ENCODE peak calls at places on chromosome 13, in ten cellular contexts. G is tibial nerve, H is IMR-90, I is sigmoid colon, F is breast epithelium, O is lower leg skin, Q is Peyer's patch, C is ovary, B is transverse colon, K is HCT116. S is an unnamed sample.

GRCh38 chr13:27375686-27376326 is 48.6 kb upstream of the GTF3A start:
- DNase-seq in Q (peak), O (no peak), B (peak), C (peak), F (no peak), K (peak), G (no peak), H (peak), I (peak), S (peak)

GRCh38 chr13:76522083-76522755 is 364.0 kb downstream of the KCTD12 start:
- DNase-seq in C (no peak), G (no peak), I (no peak), Q (no peak), O (no peak), B (no peak), K (no peak), F (no peak), H (peak), S (no peak)

GRCh38 chr13:79799466-79799865 is 318.5 kb downstream of the NDFIP2 start:
- DNase-seq in K (no peak), B (no peak), Q (no peak), I (no peak), F (no peak), C (no peak), H (no peak), G (no peak), O (no peak), S (no peak)

GRCh38 chr13:28864544-28864943 is 44.4 kb downstream of the MTUS2 start:
- DNase-seq in C (no peak), B (no peak), H (no peak), G (no peak), O (no peak), Q (no peak), F (no peak), I (no peak), K (no peak), S (no peak)

GRCh38 chr13:72959643-72960042 is 99.2 kb upstream of the KLF5 start:
- DNase-seq in I (no peak), Q (no peak), F (no peak), O (no peak), G (no peak), H (peak), K (no peak), C (no peak), B (no peak), S (no peak)

GRCh38 chr13:39105110-39105509 is 66.9 kb downstream of the NHLRC3 start:
- DNase-seq in C (no peak), K (no peak), B (no peak), Q (no peak), O (no peak), H (no peak), G (no peak), F (no peak), I (no peak), S (no peak)

GRCh38 chr13:75715598-75716523 is 79.7 kb downstream of the LMO7 start:
- DNase-seq in Q (no peak), G (no peak), H (no peak), O (no peak), K (no peak), B (no peak), I (no peak), F (no peak), C (no peak), S (no peak)

GRCh38 chr13:95403349-95404140 is 102.3 kb upstream of the ABCC4 start:
- DNase-seq in B (no peak), Q (no peak), O (no peak), C (peak), K (no peak), G (no peak), F (no peak), I (no peak), H (no peak), S (no peak)

GRCh38 chr13:96819375-96819774 is 174.9 kb downstream of the OXGR1 start:
- DNase-seq in F (no peak), C (no peak), H (no peak), Q (no peak), B (no peak), I (no peak), O (no peak), G (no peak), K (no peak), S (no peak)

GRCh38 chr13:53206455-53206854 is 177.8 kb downstream of the OLFM4 start:
- DNase-seq in O (no peak), Q (no peak), G (no peak), K (no peak), C (no peak), I (no peak), B (no peak), H (no peak), F (no peak), S (no peak)

GRCh38 chr13:33401238-33401637 is 115.7 kb upstream of the STARD13 start:
- DNase-seq in Q (no peak), O (no peak), G (no peak), K (no peak), F (peak), C (no peak), H (no peak), I (peak), B (peak), S (peak)

GRCh38 chr13:76745246-76746200 is 140.7 kb downstream of the KCTD12 start:
- DNase-seq in K (no peak), Q (no peak), F (no peak), O (no peak), G (no peak), I (no peak), H (no peak), C (no peak), B (no peak), S (no peak)

GRCh38 chr13:39531646-39532045 is 71.3 kb downstream of the LHFPL6 start:
- DNase-seq in G (no peak), F (no peak), H (peak), O (no peak), Q (no peak), B (no peak), K (no peak), C (no peak), I (no peak), S (no peak)

GRCh38 chr13:101706651-101707050 is 254.2 kb downstream of the ITGBL1 start:
- DNase-seq in I (no peak), K (no peak), Q (no peak), O (peak), H (peak), G (no peak), F (peak), C (no peak), B (peak), S (no peak)

GRCh38 chr13:83798731-83799130 is 83.5 kb downstream of the SLITRK1 start:
- DNase-seq in K (no peak), G (no peak), Q (no peak), O (no peak), B (no peak), I (no peak), H (peak), F (no peak), C (no peak), S (no peak)

GRCh38 chr13:39415003-39415402 is 188.0 kb downstream of the LHFPL6 start:
- DNase-seq in G (no peak), C (peak), B (no peak), I (peak), K (no peak), F (peak), O (peak), Q (no peak), H (no peak), S (no peak)

GRCh38 chr13:98994896-98995295 is 17.0 kb upstream of the DOCK9 start:
- DNase-seq in B (no peak), K (no peak), Q (no peak), F (no peak), H (no peak), I (no peak), G (no peak), O (no peak), C (no peak), S (no peak)

GRCh38 chr13:43132228-43132627 is 108.8 kb downstream of the DNAJC15 start:
- DNase-seq in H (peak), Q (no peak), G (no peak), O (no peak), K (peak), I (no peak), B (peak), F (no peak), C (no peak), S (peak)

GRCh38 chr13:36530050-36530789 is 97.9 kb downstream of the CCNA1 start:
- DNase-seq in I (no peak), O (peak), Q (no peak), B (no peak), H (no peak), K (no peak), F (peak), C (no peak), G (no peak), S (no peak)

GRCh38 chr13:38417727-38418126 is 68.1 kb downstream of the UFM1 start:
- DNase-seq in C (no peak), O (no peak), I (no peak), Q (no peak), F (no peak), G (no peak), B (no peak), H (peak), K (no peak), S (no peak)

GRCh38 chr13:99931462-99931861 is 40.1 kb downstream of the ZIC5 start:
- DNase-seq in B (no peak), C (no peak), I (no peak), H (no peak), K (no peak), Q (no peak), G (no peak), F (no peak), O (no peak), S (no peak)

GRCh38 chr13:98484289-98485219 is 92.4 kb downstream of the STK24 start:
- DNase-seq in H (peak), C (no peak), K (peak), Q (peak), O (peak), B (peak), F (peak), I (peak), G (no peak), S (peak)

GRCh38 chr13:68748038-68748437 is 1359.6 kb upstream of the ATXN8OS start:
- DNase-seq in F (no peak), B (no peak), K (peak), C (no peak), O (no peak), I (no peak), G (no peak), Q (no peak), H (no peak), S (no peak)

GRCh38 chr13:114226088-114226487 is 8.6 kb upstream of the CDC16 start:
- DNase-seq in H (no peak), G (no peak), I (no peak), Q (no peak), O (no peak), F (no peak), K (no peak), C (no peak), B (no peak), S (no peak)

GRCh38 chr13:43805071-43805468 is 18.3 kb upstream of the ENOX1 start:
- DNase-seq in B (no peak), H (peak), O (peak), I (no peak), K (peak), C (no peak), G (no peak), F (no peak), Q (no peak), S (no peak)

GRCh38 chr13:20263393-20264044 is 31.4 kb upstream of the GJB6 start:
- DNase-seq in O (no peak), G (no peak), Q (no peak), I (no peak), F (no peak), K (no peak), H (no peak), B (no peak), C (no peak), S (no peak)

GRCh38 chr13:20258208-20258962 is 26.3 kb upstream of the GJB6 start:
- DNase-seq in C (no peak), G (peak), Q (no peak), I (no peak), O (no peak), H (no peak), F (no peak), K (no peak), B (no peak), S (no peak)

GRCh38 chr13:20254076-20254475 is 22.0 kb upstream of the GJB6 start:
- DNase-seq in F (no peak), K (no peak), I (no peak), Q (no peak), G (no peak), H (no peak), B (no peak), O (no peak), C (no peak), S (no peak)

GRCh38 chr13:20264271-20265018 is 32.3 kb upstream of the GJB6 start:
- DNase-seq in I (no peak), H (no peak), G (no peak), F (no peak), C (no peak), K (no peak), O (no peak), B (no peak), Q (no peak), S (no peak)

DNA sequence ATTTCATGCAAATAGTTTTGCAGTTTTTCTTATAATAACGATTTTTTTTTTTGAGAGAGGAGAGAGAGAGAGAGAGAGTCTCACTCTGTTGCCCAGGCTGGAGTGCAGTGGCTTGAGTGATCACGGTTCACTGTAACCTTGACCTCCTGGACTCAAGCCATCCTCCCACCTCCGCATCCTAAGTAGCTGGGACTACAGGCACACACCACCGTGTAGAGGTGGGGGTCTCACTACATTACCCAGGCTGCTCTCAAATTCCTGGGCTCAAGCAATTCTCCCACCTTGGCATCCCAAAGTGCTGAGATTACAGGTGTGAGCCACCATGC is 26.8 kb upstream of the GJB6 start:
- DNase-seq in K (no peak), I (no peak), Q (no peak), G (no peak), H (no peak), C (no peak), F (no peak), O (no peak), B (no peak), S (no peak)
- H3K4me3 ChIP-seq in K (no peak), I (no peak), Q (no peak), G (no peak), H (no peak), C (no peak), F (no peak), O (no peak), B (no peak), S (no peak)

DNA sequence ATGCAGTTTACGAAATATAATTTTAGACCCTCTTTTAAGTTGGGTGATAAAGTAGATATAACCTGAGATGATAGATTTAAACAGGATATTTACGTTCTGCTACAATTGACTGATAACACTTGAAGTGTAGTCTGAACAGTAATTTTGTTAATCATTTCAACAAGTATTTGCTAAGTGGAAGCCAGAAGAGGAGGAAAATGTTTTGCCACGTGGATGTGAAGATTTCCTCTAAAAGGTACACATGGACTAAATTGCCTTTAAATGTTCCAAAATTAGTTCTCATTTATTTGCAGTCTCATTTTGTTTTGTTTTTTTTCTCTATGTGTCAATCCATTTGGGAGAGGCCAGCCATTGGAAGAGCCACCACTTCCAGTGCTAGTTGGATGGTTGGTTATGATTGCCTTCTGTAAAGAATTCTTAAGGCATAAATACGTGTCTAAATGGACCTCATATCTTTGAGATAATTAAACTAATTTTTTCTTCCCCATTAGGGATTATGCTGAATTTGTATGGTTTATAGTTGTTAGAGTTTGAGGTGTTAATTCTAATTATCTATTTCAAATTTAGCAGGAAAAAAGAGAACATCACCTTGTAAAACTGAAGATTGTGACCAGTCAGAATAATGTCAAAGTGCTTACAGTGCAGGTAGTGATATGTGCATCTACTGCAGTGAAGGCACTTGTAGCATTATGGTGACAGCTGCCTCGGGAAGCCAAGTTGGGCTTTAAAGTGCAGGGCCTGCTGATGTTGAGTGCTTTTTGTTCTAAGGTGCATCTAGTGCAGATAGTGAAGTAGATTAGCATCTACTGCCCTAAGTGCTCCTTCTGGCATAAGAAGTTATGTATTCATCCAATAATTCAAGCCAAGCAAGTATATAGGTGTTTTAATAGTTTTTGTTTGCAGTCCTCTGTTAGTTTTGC is 2.8 kb downstream of the MIR17HG start:
- DNase-seq in Q (no peak), O (no peak), H (no peak), F (no peak), G (no peak), K (no peak), B (no peak), C (no peak), I (no peak), S (no peak)
- TF ChIP-seq POLR2A in Q (no peak), O (no peak), H (no peak), F (no peak), G (no peak), K (no peak), B (no peak), C (no peak), I (no peak), S (no peak)

GRCh38 chr13:40564342-40564997 is 102.0 kb downstream of the FOXO1 start:
- DNase-seq in Q (no peak), G (no peak), B (no peak), I (no peak), K (no peak), F (no peak), H (no peak), C (no peak), O (no peak), S (no peak)
- H3K4me3 ChIP-seq in Q (no peak), G (no peak), B (no peak), I (no peak), K (no peak), F (no peak), H (no peak), C (no peak), O (no peak), S (no peak)

DNA sequence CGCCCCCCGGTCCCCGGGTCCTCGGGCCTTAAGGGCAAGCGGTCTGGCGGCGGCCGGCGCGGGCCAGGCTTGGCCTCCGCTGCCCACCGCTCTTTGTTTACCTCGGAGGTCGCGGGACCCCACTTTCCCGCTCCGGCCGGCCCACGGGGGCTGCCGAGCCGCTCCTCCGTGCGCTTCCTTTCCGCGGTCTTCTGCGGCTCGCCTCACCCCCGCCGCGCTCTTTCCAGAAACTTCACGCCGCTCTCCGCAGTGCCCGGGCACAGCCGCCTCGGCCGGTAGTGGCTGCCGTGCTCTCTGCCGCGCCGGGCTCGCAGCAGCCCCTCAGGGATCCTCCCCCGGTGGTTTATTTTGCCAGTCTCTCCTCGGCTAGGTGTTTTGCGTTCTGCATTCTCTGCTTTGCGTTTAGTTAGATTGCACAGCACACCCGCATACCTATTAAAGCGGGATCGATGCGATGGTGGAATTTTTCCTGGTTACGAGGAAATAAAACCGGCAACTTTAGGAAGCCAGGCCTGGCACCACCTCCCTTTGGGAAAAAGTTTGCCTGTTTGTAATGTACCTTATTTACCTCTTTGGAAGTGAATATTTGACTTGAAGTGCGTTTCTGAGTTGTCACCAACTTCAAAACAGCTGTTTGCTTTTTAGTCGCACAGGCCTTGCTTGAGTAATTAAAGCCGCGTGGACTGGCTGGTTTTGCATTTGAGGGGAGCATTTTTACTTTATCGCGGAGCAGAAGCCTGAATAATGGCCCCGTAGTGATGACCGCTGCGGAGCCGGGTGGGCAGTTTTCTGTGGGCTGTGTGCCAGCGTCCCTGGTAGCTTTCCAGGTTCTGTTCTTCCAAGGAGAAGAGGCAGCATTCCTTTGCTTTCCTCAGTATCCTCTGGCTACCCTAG is 787 bp downstream of the NAA16 start:
- DNase-seq in O (no peak), F (no peak), B (peak), C (peak), K (no peak), H (peak), Q (peak), I (peak), G (no peak), S (peak)
- TF ChIP-seq POLR2A in O (no peak), F (no peak), B (no peak), C (no peak), K (no peak), H (no peak), Q (no peak), I (no peak), G (no peak), S (no peak)

DNA sequence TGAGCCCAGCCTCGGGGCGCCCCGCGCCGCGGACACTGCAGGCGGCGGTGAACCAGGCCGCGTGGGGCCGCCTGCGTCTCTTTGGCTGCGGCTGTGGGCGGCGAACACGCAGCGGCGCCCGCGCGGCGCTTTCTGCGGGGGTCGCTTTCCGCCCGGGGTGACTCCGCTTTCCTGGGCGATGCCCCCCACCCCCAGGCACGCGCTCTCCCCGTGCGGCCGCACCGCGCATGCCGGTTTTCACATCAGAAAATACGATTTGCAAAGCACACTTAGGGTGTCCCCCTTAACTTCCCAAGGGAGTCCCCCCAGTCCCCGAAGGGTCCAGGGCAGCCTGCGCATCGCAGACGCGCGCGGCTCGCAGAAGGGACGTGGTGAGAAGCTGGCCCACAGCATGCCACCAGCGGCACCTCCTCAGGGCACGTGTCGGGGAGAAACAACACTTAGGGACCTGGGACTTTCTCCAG is 5.3 kb downstream of the F7 start:
- DNase-seq in K (no peak), F (no peak), G (no peak), H (no peak), B (peak), I (peak), Q (no peak), C (peak), O (no peak), S (no peak)
- H3K4me3 ChIP-seq in K (no peak), F (peak), G (no peak), H (peak), B (no peak), I (peak), Q (peak), C (no peak), O (peak), S (peak)

S was measured in stomach.